ENCODE peak calls at places on chromosomes 12 and 14, in four cellular contexts. One of them, this sample, is unnamed. For H3K36me3, the result is how much of the 10 kb centered on the place peaks cover.

GRCh38 chr14:86057018-86057667 is 527.2 kb downstream of the FLRT2 start:
- DNase-seq in stomach: no peak
- DNase-seq in sigmoid colon: no peak
- DNase-seq in HCT116: no peak
- DNase-seq in this sample: no peak

GRCh38 chr12:92753976-92754885 is 51.4 kb downstream of the PLEKHG7 start:
- DNase-seq in stomach: no peak
- DNase-seq in sigmoid colon: no peak
- DNase-seq in HCT116: no peak
- DNase-seq in this sample: no peak

GRCh38 chr12:89211456-89211855 is 140.8 kb downstream of the DUSP6 start:
- DNase-seq in stomach: no peak
- DNase-seq in sigmoid colon: no peak
- DNase-seq in HCT116: no peak
- DNase-seq in this sample: no peak

GRCh38 chr12:442235-442884 is 17.4 kb upstream of the B4GALNT3 start:
- DNase-seq in stomach: peak
- DNase-seq in sigmoid colon: peak
- DNase-seq in HCT116: peak
- DNase-seq in this sample: peak

GRCh38 chr14:96394047-96394815 is 2.3 kb downstream of the AK7 start:
- DNase-seq in stomach: no peak
- DNase-seq in sigmoid colon: no peak
- DNase-seq in HCT116: no peak
- DNase-seq in this sample: no peak

GRCh38 chr12:87679262-87679661 is 349.9 kb downstream of the C12orf50 start:
- DNase-seq in stomach: no peak
- DNase-seq in sigmoid colon: no peak
- DNase-seq in HCT116: no peak
- DNase-seq in this sample: no peak

GRCh38 chr14:35925319-35925718 is 99.2 kb downstream of the BRMS1L start:
- DNase-seq in stomach: no peak
- DNase-seq in sigmoid colon: no peak
- DNase-seq in HCT116: no peak
- DNase-seq in this sample: no peak

GRCh38 chr14:101354726-101355125 is 206.6 kb upstream of the DIO3 start:
- DNase-seq in stomach: peak
- DNase-seq in sigmoid colon: peak
- DNase-seq in HCT116: no peak
- DNase-seq in this sample: no peak

GRCh38 chr14:62029569-62029924 is 267.3 kb downstream of the SNAPC1 start:
- DNase-seq in stomach: no peak
- DNase-seq in sigmoid colon: no peak
- DNase-seq in HCT116: no peak
- DNase-seq in this sample: no peak

GRCh38 chr14:60707858-60708257 is 16.3 kb downstream of the SIX4 start:
- DNase-seq in stomach: no peak
- DNase-seq in sigmoid colon: no peak
- DNase-seq in HCT116: no peak
- DNase-seq in this sample: no peak

GRCh38 chr12:128076188-128076587 is 190.8 kb upstream of the TMEM132C start:
- DNase-seq in stomach: no peak
- DNase-seq in sigmoid colon: no peak
- DNase-seq in HCT116: no peak
- DNase-seq in this sample: no peak

GRCh38 chr12:115451785-115452736 is 768.1 kb upstream of the TBX3 start:
- DNase-seq in stomach: peak
- DNase-seq in sigmoid colon: no peak
- DNase-seq in HCT116: no peak
- DNase-seq in this sample: peak

GRCh38 chr14:77039285-77040058 is 11.0 kb upstream of the IRF2BPL start:
- DNase-seq in stomach: no peak
- DNase-seq in sigmoid colon: no peak
- DNase-seq in HCT116: no peak
- DNase-seq in this sample: no peak

GRCh38 chr12:25745281-25745680 is 192.2 kb upstream of the LMNTD1 start:
- DNase-seq in stomach: no peak
- DNase-seq in sigmoid colon: no peak
- DNase-seq in HCT116: no peak
- DNase-seq in this sample: no peak

GRCh38 chr12:66708704-66709443 is 30.0 kb upstream of the GRIP1 start:
- DNase-seq in stomach: no peak
- DNase-seq in sigmoid colon: no peak
- DNase-seq in HCT116: no peak
- DNase-seq in this sample: no peak

GRCh38 chr14:84655014-84655413 is 874.9 kb upstream of the FLRT2 start:
- DNase-seq in stomach: no peak
- DNase-seq in sigmoid colon: no peak
- DNase-seq in HCT116: no peak
- DNase-seq in this sample: no peak

GRCh38 chr12:72017054-72017651 is 78.5 kb downstream of the TPH2 start:
- DNase-seq in stomach: peak
- DNase-seq in sigmoid colon: peak
- DNase-seq in HCT116: peak
- DNase-seq in this sample: peak

GRCh38 chr14:54976316-54976715 is 50.6 kb downstream of the WDHD1 start:
- DNase-seq in stomach: no peak
- DNase-seq in sigmoid colon: no peak
- DNase-seq in HCT116: no peak
- DNase-seq in this sample: no peak

GRCh38 chr12:39365364-39366001 is 77.4 kb downstream of the KIF21A start:
- DNase-seq in stomach: no peak
- DNase-seq in sigmoid colon: no peak
- DNase-seq in HCT116: no peak
- DNase-seq in this sample: no peak

GRCh38 chr12:94875525-94875924 is 128.0 kb downstream of the NDUFA12 start:
- DNase-seq in stomach: no peak
- DNase-seq in sigmoid colon: no peak
- DNase-seq in HCT116: peak
- DNase-seq in this sample: no peak

GRCh38 chr14:70029296-70030132 is 150.3 kb downstream of the SMOC1 start:
- DNase-seq in stomach: no peak
- DNase-seq in sigmoid colon: no peak
- DNase-seq in HCT116: no peak
- DNase-seq in this sample: no peak

GRCh38 chr12:18752947-18753346 is 15.0 kb downstream of the CAPZA3 start:
- DNase-seq in stomach: no peak
- DNase-seq in sigmoid colon: no peak
- DNase-seq in HCT116: no peak
- DNase-seq in this sample: no peak

DNA sequence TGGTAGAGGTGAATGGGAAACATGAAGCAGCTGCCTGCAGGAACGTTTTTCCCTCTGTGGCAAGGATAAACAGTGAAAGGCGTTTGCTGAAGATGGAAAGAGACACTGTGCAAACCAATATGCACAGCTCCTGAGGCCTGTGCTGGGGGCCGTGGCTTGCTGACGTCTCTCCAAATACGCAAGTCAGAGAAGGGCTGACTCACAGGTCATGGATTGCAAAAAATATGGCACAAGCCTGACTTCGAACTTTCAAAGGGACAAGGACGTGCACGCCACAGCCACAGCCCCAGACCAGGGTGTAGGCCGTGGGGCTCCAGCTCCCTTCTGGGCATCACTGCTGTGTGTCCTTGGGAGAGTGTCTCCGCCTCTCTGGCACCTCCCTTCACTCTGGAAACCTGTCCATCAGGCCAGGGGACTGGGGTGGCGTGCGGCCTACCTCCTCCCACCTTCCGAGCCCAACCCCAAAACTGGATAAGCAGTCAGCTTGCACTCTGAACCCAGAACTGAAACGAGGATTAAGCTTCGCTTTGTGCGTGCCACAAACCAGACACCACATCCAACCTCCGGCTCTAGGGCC is 22.2 kb upstream of the FZD10 start:
- DNase-seq in stomach: no peak
- DNase-seq in sigmoid colon: no peak
- DNase-seq in HCT116: no peak
- DNase-seq in this sample: peak
- TF ChIP-seq POLR2AphosphoS5 in stomach: no peak
- TF ChIP-seq POLR2AphosphoS5 in sigmoid colon: no peak
- TF ChIP-seq POLR2AphosphoS5 in HCT116: no peak
- TF ChIP-seq POLR2AphosphoS5 in this sample: no peak

DNA sequence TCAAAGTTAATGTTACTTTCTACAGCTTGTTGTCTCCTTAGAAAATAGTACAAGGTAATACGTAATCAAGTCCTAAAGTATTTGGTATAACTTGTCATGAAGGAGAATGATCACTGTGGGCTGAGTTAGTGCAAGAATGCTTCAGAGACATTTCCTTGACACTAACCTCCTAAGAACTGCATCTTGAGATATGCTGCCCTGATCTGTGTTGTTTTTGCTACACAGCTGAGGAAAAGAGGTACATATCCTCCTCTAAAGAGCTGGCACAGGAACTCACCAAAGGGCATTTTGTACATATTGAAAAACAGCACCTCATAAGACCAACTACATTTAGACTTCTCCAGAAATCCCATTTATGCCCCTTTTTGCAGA is 28.7 kb downstream of the RAP1B start:
- DNase-seq in stomach: no peak
- DNase-seq in sigmoid colon: no peak
- DNase-seq in HCT116: no peak
- DNase-seq in this sample: no peak
- H3K36me3 ChIP-seq in stomach: under half
- H3K36me3 ChIP-seq in sigmoid colon: under half
- H3K36me3 ChIP-seq in HCT116: under half
- H3K36me3 ChIP-seq in this sample: under half

DNA sequence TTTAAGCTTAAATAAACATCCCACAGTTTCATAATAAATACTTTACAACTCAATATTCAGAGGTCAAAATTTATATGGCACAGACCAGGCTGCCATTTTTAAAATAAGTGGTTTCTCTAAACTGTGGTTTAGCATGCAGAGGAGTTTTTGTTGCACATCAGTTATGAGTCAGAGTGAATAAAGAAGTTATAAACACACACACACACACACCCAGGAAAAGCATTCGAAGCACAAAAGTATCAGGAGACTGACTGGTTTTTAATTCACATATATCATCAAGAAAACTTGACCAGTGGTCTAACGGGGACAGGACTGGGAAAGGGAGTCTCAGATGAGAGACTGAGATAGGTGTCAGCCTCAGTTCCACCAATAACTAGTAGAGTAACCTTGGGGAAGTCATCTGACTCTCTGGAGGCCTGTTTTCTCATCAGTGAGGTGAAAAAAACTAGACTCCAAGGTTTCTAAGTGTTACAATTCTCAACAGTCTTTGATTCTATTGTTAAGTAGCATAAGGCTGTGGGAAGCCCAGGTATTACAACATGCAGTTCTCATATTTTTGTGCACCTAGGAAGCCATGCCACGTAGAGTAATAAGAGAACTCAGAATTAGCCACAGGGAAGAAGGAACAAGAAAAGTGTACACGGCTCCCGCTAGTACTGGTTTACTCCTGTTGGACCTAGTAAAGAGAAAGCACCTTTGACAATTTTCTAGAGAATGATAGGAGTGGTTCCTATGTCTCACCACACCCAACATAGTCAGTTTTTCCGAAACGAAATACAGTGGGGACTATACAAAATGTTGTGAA is 5.2 kb downstream of the PPTC7 start:
- DNase-seq in stomach: no peak
- DNase-seq in sigmoid colon: no peak
- DNase-seq in HCT116: peak
- DNase-seq in this sample: peak
- TF ChIP-seq POLR2AphosphoS5 in stomach: peak
- TF ChIP-seq POLR2AphosphoS5 in sigmoid colon: no peak
- TF ChIP-seq POLR2AphosphoS5 in HCT116: peak
- TF ChIP-seq POLR2AphosphoS5 in this sample: no peak

GRCh38 chr14:97706814-97707213 is 909.6 kb downstream of the VRK1 start:
- DNase-seq in stomach: no peak
- DNase-seq in sigmoid colon: no peak
- DNase-seq in HCT116: no peak
- DNase-seq in this sample: no peak
- H3K36me3 ChIP-seq in stomach: under half
- H3K36me3 ChIP-seq in sigmoid colon: under half
- H3K36me3 ChIP-seq in HCT116: under half
- H3K36me3 ChIP-seq in this sample: under half

GRCh38 chr12:104544836-104545235 is 88.1 kb downstream of the CHST11 start:
- DNase-seq in stomach: no peak
- DNase-seq in sigmoid colon: no peak
- DNase-seq in HCT116: no peak
- DNase-seq in this sample: no peak
- TF ChIP-seq POLR2AphosphoS5 in stomach: no peak
- TF ChIP-seq POLR2AphosphoS5 in sigmoid colon: no peak
- TF ChIP-seq POLR2AphosphoS5 in HCT116: no peak
- TF ChIP-seq POLR2AphosphoS5 in this sample: no peak

DNA sequence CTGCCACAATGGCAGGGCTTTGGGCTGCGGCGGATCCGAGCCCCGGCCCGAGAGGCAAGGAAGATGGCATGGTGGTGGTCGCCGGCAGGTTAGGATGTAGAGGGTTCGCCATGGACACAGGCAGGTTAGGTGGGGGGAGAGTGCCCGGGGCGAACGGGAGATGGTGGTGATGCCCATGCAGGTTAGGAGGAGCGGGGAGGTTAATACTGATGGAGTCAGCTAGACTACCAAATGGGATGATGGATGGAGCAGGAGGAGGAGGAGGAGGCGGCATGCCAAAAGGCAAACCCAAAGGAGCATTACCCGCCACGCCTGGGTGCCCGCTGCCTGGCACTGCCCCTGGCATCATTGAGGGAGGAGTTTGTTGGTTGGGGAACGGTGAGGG is 6.2 kb downstream of the MYL6 start:
- DNase-seq in stomach: no peak
- DNase-seq in sigmoid colon: no peak
- DNase-seq in HCT116: no peak
- DNase-seq in this sample: no peak
- H3K36me3 ChIP-seq in stomach: half or more
- H3K36me3 ChIP-seq in sigmoid colon: half or more
- H3K36me3 ChIP-seq in HCT116: half or more
- H3K36me3 ChIP-seq in this sample: half or more

This sample was measured in K562.